ENCODE peak calls at places on chromosomes 7 and 10, in four cellular contexts. D, B, U and L are unnamed samples.

GRCh38 chr10:1153253-1153763 is 97.1 kb downstream of the WDR37 start:
- DNase-seq in U (no peak), D (no peak), B (no peak), L (no peak)

GRCh38 chr7:91033574-91033973 is 230.7 kb upstream of the FZD1 start:
- DNase-seq in B (no peak), D (no peak), U (peak), L (no peak)

GRCh38 chr10:57905866-57906265 is 361.8 kb downstream of the IPMK start:
- DNase-seq in U (no peak), B (no peak), D (no peak), L (peak)

GRCh38 chr7:148856035-148856881 is 27.8 kb downstream of the EZH2 start:
- DNase-seq in D (peak), B (no peak), U (no peak), L (no peak)

GRCh38 chr7:100887186-100887954 is 2.1 kb downstream of the UFSP1 start:
- DNase-seq in U (no peak), B (no peak), D (peak), L (no peak)

GRCh38 chr7:23530355-23530754 is 1.4 kb downstream of the TRA2A start:
- DNase-seq in B (no peak), D (peak), U (peak), L (no peak)

GRCh38 chr10:48671914-48672595 is 12.6 kb upstream of the WDFY4 start:
- DNase-seq in U (no peak), B (no peak), D (no peak), L (no peak)

GRCh38 chr7:127732306-127732705 is 80.3 kb downstream of the SND1 start:
- DNase-seq in U (no peak), B (no peak), D (no peak), L (no peak)

GRCh38 chr7:19713676-19714075 is 4.8 kb upstream of the POLR1F start:
- DNase-seq in U (peak), D (peak), B (peak), L (no peak)

GRCh38 chr10:97119058-97119832 is 66.5 kb downstream of the SLIT1 start:
- DNase-seq in B (no peak), D (no peak), U (no peak), L (no peak)

GRCh38 chr10:110944997-110945396 is 25.6 kb downstream of the SHOC2 start:
- DNase-seq in D (no peak), U (no peak), B (no peak), L (no peak)

GRCh38 chr10:62454696-62455451 is 80.7 kb downstream of the ZNF365 start:
- DNase-seq in D (no peak), B (no peak), U (no peak), L (no peak)

GRCh38 chr10:118238573-118239240 is 103.4 kb downstream of the FAM204A start:
- DNase-seq in D (no peak), B (no peak), U (no peak), L (no peak)

GRCh38 chr10:67697646-67698245 is 1.8 kb upstream of the CTNNA3 start:
- DNase-seq in B (peak), D (peak), U (peak), L (no peak)

GRCh38 chr10:125662616-125663015 is 20.3 kb downstream of the TEX36 start:
- DNase-seq in B (no peak), D (no peak), U (no peak), L (no peak)

GRCh38 chr7:131699323-131699722 is 142.9 kb upstream of the PODXL start:
- DNase-seq in U (no peak), D (no peak), B (no peak), L (no peak)

GRCh38 chr7:106659369-106659962 is 1.5 kb downstream of the CCDC71L start:
- DNase-seq in U (no peak), B (no peak), D (no peak), L (no peak)

GRCh38 chr10:85791846-85792532 is 574.6 kb downstream of the GRID1 start:
- DNase-seq in U (no peak), D (no peak), B (no peak), L (no peak)

GRCh38 chr10:67976292-67977245 is 92.1 kb downstream of the SIRT1 start:
- DNase-seq in U (no peak), D (no peak), B (no peak), L (no peak)

GRCh38 chr7:78151229-78151628 is 352.7 kb downstream of the PHTF2 start:
- DNase-seq in D (no peak), U (peak), B (no peak), L (peak)

GRCh38 chr7:149780636-149781419 is 7.4 kb upstream of the ZNF467 start:
- DNase-seq in D (no peak), U (no peak), B (no peak), L (no peak)

GRCh38 chr10:20017961-20018360 is 201.7 kb downstream of the PLXDC2 start:
- DNase-seq in B (no peak), U (no peak), D (no peak), L (no peak)

GRCh38 chr10:74889662-74889998 is 63.2 kb downstream of the KAT6B start:
- DNase-seq in B (no peak), D (no peak), U (no peak), L (no peak)

GRCh38 chr7:128963327-128963757 is 25.6 kb downstream of the IRF5 start:
- DNase-seq in B (no peak), D (no peak), U (no peak), L (no peak)

GRCh38 chr10:12849351-12850181 is 151.9 kb downstream of the CCDC3 start:
- DNase-seq in B (no peak), D (no peak), U (peak), L (no peak)

GRCh38 chr7:112556633-112557032 is 75.8 kb downstream of the LSMEM1 start:
- DNase-seq in B (no peak), D (no peak), U (no peak), L (no peak)

GRCh38 chr10:60139798-60140566 is 233.6 kb upstream of the CCDC6 start:
- DNase-seq in U (no peak), B (no peak), D (no peak), L (no peak)